ENCODE peak calls at places on chromosomes 5 and 9, in seven cellular contexts. One of them, this sample, is unnamed.

GRCh38 chr5:43422143-43422542 is 10.0 kb upstream of the CCL28 start:
- DNase-seq in foreskin keratinocyte: peak
- DNase-seq in GOT3: no peak
- DNase-seq in NCI-H446 treated with DMSO at 0.1 percent for 48 hours: peak
- DNase-seq in erythroblast: no peak
- DNase-seq in HT1080: peak
- DNase-seq in colonic mucosa: peak
- DNase-seq in this sample: no peak

GRCh38 chr5:147737921-147738320 is 44.6 kb downstream of the JAKMIP2 start:
- DNase-seq in foreskin keratinocyte: no peak
- DNase-seq in GOT3: no peak
- DNase-seq in NCI-H446 treated with DMSO at 0.1 percent for 48 hours: no peak
- DNase-seq in erythroblast: no peak
- DNase-seq in HT1080: no peak
- DNase-seq in colonic mucosa: no peak
- DNase-seq in this sample: no peak

GRCh38 chr9:75071530-75072122 is 16.3 kb downstream of the NMRK1 start:
- DNase-seq in foreskin keratinocyte: peak
- DNase-seq in GOT3: no peak
- DNase-seq in NCI-H446 treated with DMSO at 0.1 percent for 48 hours: no peak
- DNase-seq in erythroblast: no peak
- DNase-seq in HT1080: peak
- DNase-seq in colonic mucosa: peak
- DNase-seq in this sample: no peak

GRCh38 chr9:132049323-132049882 is 30.3 kb downstream of the MED27 start:
- DNase-seq in foreskin keratinocyte: no peak
- DNase-seq in GOT3: no peak
- DNase-seq in NCI-H446 treated with DMSO at 0.1 percent for 48 hours: no peak
- DNase-seq in erythroblast: no peak
- DNase-seq in HT1080: no peak
- DNase-seq in colonic mucosa: no peak
- DNase-seq in this sample: no peak

GRCh38 chr5:122774861-122775712 is at the start of gene SNX2:
- DNase-seq in foreskin keratinocyte: peak
- DNase-seq in GOT3: peak
- DNase-seq in NCI-H446 treated with DMSO at 0.1 percent for 48 hours: peak
- DNase-seq in erythroblast: peak
- DNase-seq in HT1080: peak
- DNase-seq in colonic mucosa: peak
- DNase-seq in this sample: peak

GRCh38 chr9:97767891-97768290 is 70.8 kb upstream of the XPA start:
- DNase-seq in foreskin keratinocyte: no peak
- DNase-seq in GOT3: no peak
- DNase-seq in NCI-H446 treated with DMSO at 0.1 percent for 48 hours: no peak
- DNase-seq in erythroblast: no peak
- DNase-seq in HT1080: no peak
- DNase-seq in colonic mucosa: no peak
- DNase-seq in this sample: no peak

GRCh38 chr5:17314907-17315471 is 97.6 kb downstream of the BASP1 start:
- DNase-seq in foreskin keratinocyte: no peak
- DNase-seq in GOT3: no peak
- DNase-seq in NCI-H446 treated with DMSO at 0.1 percent for 48 hours: peak
- DNase-seq in erythroblast: no peak
- DNase-seq in HT1080: no peak
- DNase-seq in colonic mucosa: no peak
- DNase-seq in this sample: no peak

GRCh38 chr9:5587024-5587423 is 41.9 kb upstream of the RIC1 start:
- DNase-seq in foreskin keratinocyte: peak
- DNase-seq in GOT3: no peak
- DNase-seq in NCI-H446 treated with DMSO at 0.1 percent for 48 hours: no peak
- DNase-seq in erythroblast: no peak
- DNase-seq in HT1080: peak
- DNase-seq in colonic mucosa: no peak
- DNase-seq in this sample: no peak

GRCh38 chr5:174799146-174799545 is 74.8 kb downstream of the MSX2 start:
- DNase-seq in foreskin keratinocyte: no peak
- DNase-seq in GOT3: no peak
- DNase-seq in NCI-H446 treated with DMSO at 0.1 percent for 48 hours: no peak
- DNase-seq in erythroblast: no peak
- DNase-seq in HT1080: no peak
- DNase-seq in colonic mucosa: no peak
- DNase-seq in this sample: no peak

GRCh38 chr5:149633671-149634350 is 52.5 kb downstream of the ARHGEF37 start:
- DNase-seq in foreskin keratinocyte: peak
- DNase-seq in GOT3: no peak
- DNase-seq in NCI-H446 treated with DMSO at 0.1 percent for 48 hours: no peak
- DNase-seq in erythroblast: no peak
- DNase-seq in HT1080: no peak
- DNase-seq in colonic mucosa: no peak
- DNase-seq in this sample: no peak

GRCh38 chr9:95305770-95306492 is 11.6 kb downstream of the FANCC start:
- DNase-seq in foreskin keratinocyte: no peak
- DNase-seq in GOT3: no peak
- DNase-seq in NCI-H446 treated with DMSO at 0.1 percent for 48 hours: no peak
- DNase-seq in erythroblast: no peak
- DNase-seq in HT1080: no peak
- DNase-seq in colonic mucosa: no peak
- DNase-seq in this sample: no peak

GRCh38 chr9:117160254-117160653 is 254.6 kb downstream of the ASTN2 start:
- DNase-seq in foreskin keratinocyte: no peak
- DNase-seq in GOT3: no peak
- DNase-seq in NCI-H446 treated with DMSO at 0.1 percent for 48 hours: peak
- DNase-seq in erythroblast: no peak
- DNase-seq in HT1080: no peak
- DNase-seq in colonic mucosa: no peak
- DNase-seq in this sample: no peak

GRCh38 chr9:27542519-27542918 is 12.9 kb upstream of the MOB3B start:
- DNase-seq in foreskin keratinocyte: no peak
- DNase-seq in GOT3: no peak
- DNase-seq in NCI-H446 treated with DMSO at 0.1 percent for 48 hours: no peak
- DNase-seq in erythroblast: no peak
- DNase-seq in HT1080: no peak
- DNase-seq in colonic mucosa: no peak
- DNase-seq in this sample: no peak

GRCh38 chr9:76365028-76365427 is 29.2 kb downstream of the RFK start:
- DNase-seq in foreskin keratinocyte: peak
- DNase-seq in GOT3: no peak
- DNase-seq in NCI-H446 treated with DMSO at 0.1 percent for 48 hours: no peak
- DNase-seq in erythroblast: no peak
- DNase-seq in HT1080: peak
- DNase-seq in colonic mucosa: no peak
- DNase-seq in this sample: no peak

GRCh38 chr9:124285903-124286291 is 28.1 kb downstream of the NEK6 start:
- DNase-seq in foreskin keratinocyte: no peak
- DNase-seq in GOT3: no peak
- DNase-seq in NCI-H446 treated with DMSO at 0.1 percent for 48 hours: no peak
- DNase-seq in erythroblast: no peak
- DNase-seq in HT1080: peak
- DNase-seq in colonic mucosa: peak
- DNase-seq in this sample: no peak

GRCh38 chr9:98457696-98458370 is 202.4 kb upstream of the TBC1D2 start:
- DNase-seq in foreskin keratinocyte: no peak
- DNase-seq in GOT3: no peak
- DNase-seq in NCI-H446 treated with DMSO at 0.1 percent for 48 hours: no peak
- DNase-seq in erythroblast: no peak
- DNase-seq in HT1080: no peak
- DNase-seq in colonic mucosa: no peak
- DNase-seq in this sample: no peak

GRCh38 chr5:117077142-117077541 is 502.5 kb upstream of the SEMA6A start:
- DNase-seq in foreskin keratinocyte: no peak
- DNase-seq in GOT3: no peak
- DNase-seq in NCI-H446 treated with DMSO at 0.1 percent for 48 hours: no peak
- DNase-seq in erythroblast: no peak
- DNase-seq in HT1080: no peak
- DNase-seq in colonic mucosa: no peak
- DNase-seq in this sample: no peak

GRCh38 chr5:150557507-150557872 is 49.6 kb downstream of the NDST1 start:
- DNase-seq in foreskin keratinocyte: no peak
- DNase-seq in GOT3: no peak
- DNase-seq in NCI-H446 treated with DMSO at 0.1 percent for 48 hours: peak
- DNase-seq in erythroblast: no peak
- DNase-seq in HT1080: no peak
- DNase-seq in colonic mucosa: no peak
- DNase-seq in this sample: no peak

GRCh38 chr9:119961774-119962408 is 592.7 kb upstream of the BRINP1 start:
- DNase-seq in foreskin keratinocyte: no peak
- DNase-seq in GOT3: no peak
- DNase-seq in NCI-H446 treated with DMSO at 0.1 percent for 48 hours: no peak
- DNase-seq in erythroblast: peak
- DNase-seq in HT1080: peak
- DNase-seq in colonic mucosa: peak
- DNase-seq in this sample: peak

GRCh38 chr5:173629628-173630027 is 13.2 kb upstream of the BOD1 start:
- DNase-seq in foreskin keratinocyte: no peak
- DNase-seq in GOT3: no peak
- DNase-seq in NCI-H446 treated with DMSO at 0.1 percent for 48 hours: no peak
- DNase-seq in erythroblast: peak
- DNase-seq in HT1080: no peak
- DNase-seq in colonic mucosa: no peak
- DNase-seq in this sample: no peak

GRCh38 chr9:26234865-26235264 is 556.6 kb upstream of the TUSC1 start:
- DNase-seq in foreskin keratinocyte: no peak
- DNase-seq in GOT3: no peak
- DNase-seq in NCI-H446 treated with DMSO at 0.1 percent for 48 hours: no peak
- DNase-seq in erythroblast: no peak
- DNase-seq in HT1080: peak
- DNase-seq in colonic mucosa: no peak
- DNase-seq in this sample: no peak

GRCh38 chr9:92724528-92725265 is 39.9 kb downstream of the BICD2 start:
- DNase-seq in foreskin keratinocyte: no peak
- DNase-seq in GOT3: no peak
- DNase-seq in NCI-H446 treated with DMSO at 0.1 percent for 48 hours: no peak
- DNase-seq in erythroblast: no peak
- DNase-seq in HT1080: no peak
- DNase-seq in colonic mucosa: peak
- DNase-seq in this sample: peak

GRCh38 chr5:321233-321725 is at the start of gene AHRR:
- DNase-seq in foreskin keratinocyte: no peak
- DNase-seq in GOT3: peak
- DNase-seq in NCI-H446 treated with DMSO at 0.1 percent for 48 hours: no peak
- DNase-seq in erythroblast: peak
- DNase-seq in HT1080: peak
- DNase-seq in colonic mucosa: peak
- DNase-seq in this sample: no peak

GRCh38 chr9:113479150-113479761 is 15.7 kb downstream of the RGS3 start:
- DNase-seq in foreskin keratinocyte: no peak
- DNase-seq in GOT3: no peak
- DNase-seq in NCI-H446 treated with DMSO at 0.1 percent for 48 hours: no peak
- DNase-seq in erythroblast: no peak
- DNase-seq in HT1080: no peak
- DNase-seq in colonic mucosa: no peak
- DNase-seq in this sample: peak

GRCh38 chr9:26723486-26723885 is 169.1 kb downstream of the CAAP1 start:
- DNase-seq in foreskin keratinocyte: no peak
- DNase-seq in GOT3: no peak
- DNase-seq in NCI-H446 treated with DMSO at 0.1 percent for 48 hours: no peak
- DNase-seq in erythroblast: peak
- DNase-seq in HT1080: peak
- DNase-seq in colonic mucosa: peak
- DNase-seq in this sample: no peak

GRCh38 chr9:137370865-137371520 is 52.0 kb downstream of the EXD3 start:
- DNase-seq in foreskin keratinocyte: no peak
- DNase-seq in GOT3: no peak
- DNase-seq in NCI-H446 treated with DMSO at 0.1 percent for 48 hours: no peak
- DNase-seq in erythroblast: no peak
- DNase-seq in HT1080: no peak
- DNase-seq in colonic mucosa: no peak
- DNase-seq in this sample: peak

GRCh38 chr5:130116431-130116830 is 212.2 kb downstream of the CHSY3 start:
- DNase-seq in foreskin keratinocyte: no peak
- DNase-seq in GOT3: no peak
- DNase-seq in NCI-H446 treated with DMSO at 0.1 percent for 48 hours: no peak
- DNase-seq in erythroblast: no peak
- DNase-seq in HT1080: no peak
- DNase-seq in colonic mucosa: no peak
- DNase-seq in this sample: no peak

GRCh38 chr9:135324329-135324728 is 155.3 kb upstream of the PPP1R26 start:
- DNase-seq in foreskin keratinocyte: no peak
- DNase-seq in GOT3: no peak
- DNase-seq in NCI-H446 treated with DMSO at 0.1 percent for 48 hours: no peak
- DNase-seq in erythroblast: no peak
- DNase-seq in HT1080: no peak
- DNase-seq in colonic mucosa: no peak
- DNase-seq in this sample: peak